ENCODE peak calls at places on chromosomes 5 and 9, in five cellular contexts. One of them, this sample, is unnamed.

GRCh38 chr9:13378171-13378570 is 98.7 kb upstream of the MPDZ start:
- DNase-seq in A673: no peak
- DNase-seq in CD8-positive, alpha-beta T cell: no peak
- DNase-seq in lower lobe of right lung: no peak
- DNase-seq in right atrium auricular region: no peak
- DNase-seq in this sample: no peak

GRCh38 chr5:40381676-40382363 is 297.9 kb upstream of the PTGER4 start:
- DNase-seq in A673: no peak
- DNase-seq in CD8-positive, alpha-beta T cell: no peak
- DNase-seq in lower lobe of right lung: no peak
- DNase-seq in right atrium auricular region: no peak
- DNase-seq in this sample: no peak

GRCh38 chr9:34089311-34089710 is 37.2 kb downstream of the DCAF12 start:
- DNase-seq in A673: no peak
- DNase-seq in CD8-positive, alpha-beta T cell: no peak
- DNase-seq in lower lobe of right lung: no peak
- DNase-seq in right atrium auricular region: no peak
- DNase-seq in this sample: no peak

GRCh38 chr5:133295520-133295919 is 243.7 kb downstream of the HSPA4 start:
- DNase-seq in A673: no peak
- DNase-seq in CD8-positive, alpha-beta T cell: no peak
- DNase-seq in lower lobe of right lung: no peak
- DNase-seq in right atrium auricular region: no peak
- DNase-seq in this sample: no peak

GRCh38 chr9:78612089-78612488 is 315.2 kb downstream of the PSAT1 start:
- DNase-seq in A673: no peak
- DNase-seq in CD8-positive, alpha-beta T cell: no peak
- DNase-seq in lower lobe of right lung: no peak
- DNase-seq in right atrium auricular region: no peak
- DNase-seq in this sample: no peak

GRCh38 chr5:177077335-177077734 is 9.4 kb upstream of the FGFR4 start:
- DNase-seq in A673: peak; percentile 22
- DNase-seq in CD8-positive, alpha-beta T cell: no peak
- DNase-seq in lower lobe of right lung: no peak
- DNase-seq in right atrium auricular region: no peak
- DNase-seq in this sample: no peak

GRCh38 chr5:10246761-10247160 is 2.9 kb downstream of the ATPSCKMT start:
- DNase-seq in A673: no peak
- DNase-seq in CD8-positive, alpha-beta T cell: no peak
- DNase-seq in lower lobe of right lung: no peak
- DNase-seq in right atrium auricular region: no peak
- DNase-seq in this sample: no peak

GRCh38 chr9:136851941-136852663 is at the start of gene MAMDC4:
- DNase-seq in A673: no peak
- DNase-seq in CD8-positive, alpha-beta T cell: no peak
- DNase-seq in lower lobe of right lung: no peak
- DNase-seq in right atrium auricular region: no peak
- DNase-seq in this sample: no peak

GRCh38 chr9:33620738-33621439 is 96.8 kb downstream of the ANKRD18B start:
- DNase-seq in A673: peak; percentile 25
- DNase-seq in CD8-positive, alpha-beta T cell: no peak
- DNase-seq in lower lobe of right lung: no peak
- DNase-seq in right atrium auricular region: no peak
- DNase-seq in this sample: no peak

GRCh38 chr9:105401651-105402050 is 46.2 kb upstream of the FSD1L start:
- DNase-seq in A673: peak; percentile 22
- DNase-seq in CD8-positive, alpha-beta T cell: no peak
- DNase-seq in lower lobe of right lung: no peak
- DNase-seq in right atrium auricular region: no peak
- DNase-seq in this sample: no peak

GRCh38 chr5:67249590-67249895 is 52.9 kb upstream of the CD180 start:
- DNase-seq in A673: peak; percentile 61
- DNase-seq in CD8-positive, alpha-beta T cell: no peak
- DNase-seq in lower lobe of right lung: no peak
- DNase-seq in right atrium auricular region: no peak
- DNase-seq in this sample: no peak

GRCh38 chr5:180070726-180071417 is 687 bp downstream of the RNF130 start:
- DNase-seq in A673: peak; percentile 50
- DNase-seq in CD8-positive, alpha-beta T cell: no peak
- DNase-seq in lower lobe of right lung: no peak
- DNase-seq in right atrium auricular region: no peak
- DNase-seq in this sample: peak; percentile 27

GRCh38 chr9:72537671-72538070 is 16.3 kb downstream of the TMC1 start:
- DNase-seq in A673: no peak
- DNase-seq in CD8-positive, alpha-beta T cell: no peak
- DNase-seq in lower lobe of right lung: no peak
- DNase-seq in right atrium auricular region: no peak
- DNase-seq in this sample: no peak

DNA sequence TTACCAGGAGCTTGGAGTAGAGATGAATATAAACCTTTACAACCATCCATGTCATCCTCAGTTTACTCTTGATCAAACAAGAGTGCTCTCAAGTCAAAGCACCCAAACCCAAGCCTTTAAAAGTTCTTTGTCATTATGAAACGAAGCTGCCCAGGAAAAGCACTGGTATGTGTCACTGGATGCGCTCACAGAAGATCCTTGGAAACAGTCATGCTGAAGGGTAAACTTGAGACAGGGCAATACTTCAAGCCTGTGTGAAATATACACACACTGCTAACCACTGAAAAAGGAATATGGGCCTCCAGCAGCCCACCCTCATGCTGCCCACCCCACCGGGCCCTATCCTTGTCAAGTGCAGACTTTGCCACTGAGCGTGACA is 84.5 kb downstream of the PRRT1B start:
- DNase-seq in A673: no peak
- DNase-seq in CD8-positive, alpha-beta T cell: no peak
- DNase-seq in lower lobe of right lung: no peak
- DNase-seq in right atrium auricular region: no peak
- DNase-seq in this sample: no peak
- H3K36me3 ChIP-seq in A673: no peaks in the 10 kb centered on the region
- H3K36me3 ChIP-seq in CD8-positive, alpha-beta T cell: peaks cover 13% of the 10 kb centered on the region
- H3K36me3 ChIP-seq in lower lobe of right lung: peaks cover 70% of the 10 kb centered on the region
- H3K36me3 ChIP-seq in right atrium auricular region: no peaks in the 10 kb centered on the region
- H3K36me3 ChIP-seq in this sample: peaks cover 46% of the 10 kb centered on the region

GRCh38 chr5:6343951-6344596 is 34.3 kb downstream of the MED10 start:
- DNase-seq in A673: no peak
- DNase-seq in CD8-positive, alpha-beta T cell: no peak
- DNase-seq in lower lobe of right lung: no peak
- DNase-seq in right atrium auricular region: no peak
- DNase-seq in this sample: no peak
- H3K27ac ChIP-seq in A673: no peak overlapping the region
- H3K27ac ChIP-seq in CD8-positive, alpha-beta T cell: no peak overlapping the region
- H3K27ac ChIP-seq in lower lobe of right lung: no peak overlapping the region
- H3K27ac ChIP-seq in right atrium auricular region: no peak overlapping the region
- H3K27ac ChIP-seq in this sample: no peak overlapping the region

DNA sequence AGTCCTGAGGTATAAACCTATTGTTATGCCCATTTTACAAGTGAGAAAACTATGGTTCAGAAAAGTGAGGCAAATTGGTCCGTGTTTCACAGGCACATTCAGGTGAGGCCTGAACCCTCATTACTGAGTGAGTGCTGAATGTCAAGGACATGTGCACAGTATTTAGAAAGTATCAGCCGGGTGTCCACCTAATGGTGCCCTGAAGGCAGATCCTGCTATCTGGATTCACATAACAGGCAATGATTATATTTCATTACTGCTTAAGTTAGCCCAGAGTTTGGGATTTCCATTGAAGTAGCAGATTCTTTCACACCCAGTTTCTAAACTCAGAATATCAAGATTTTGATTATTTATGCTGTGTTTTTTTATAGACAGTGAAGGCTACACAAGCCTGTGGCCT is 142.7 kb downstream of the LHFPL2 start:
- DNase-seq in A673: no peak
- DNase-seq in CD8-positive, alpha-beta T cell: no peak
- DNase-seq in lower lobe of right lung: no peak
- DNase-seq in right atrium auricular region: no peak
- DNase-seq in this sample: no peak
- H3K4me1 ChIP-seq in A673: no peaks in the 10 kb centered on the region
- H3K4me1 ChIP-seq in CD8-positive, alpha-beta T cell: peaks cover 9% of the 10 kb centered on the region
- H3K4me1 ChIP-seq in lower lobe of right lung: peaks cover 72% of the 10 kb centered on the region
- H3K4me1 ChIP-seq in right atrium auricular region: peaks cover 79% of the 10 kb centered on the region
- H3K4me1 ChIP-seq in this sample: peaks cover 9% of the 10 kb centered on the region

GRCh38 chr5:160641405-160641804 is 210.6 kb downstream of the ATP10B start:
- DNase-seq in A673: no peak
- DNase-seq in CD8-positive, alpha-beta T cell: no peak
- DNase-seq in lower lobe of right lung: no peak
- DNase-seq in right atrium auricular region: no peak
- DNase-seq in this sample: no peak
- H3K36me3 ChIP-seq in A673: no peaks in the 10 kb centered on the region
- H3K36me3 ChIP-seq in CD8-positive, alpha-beta T cell: no peaks in the 10 kb centered on the region
- H3K36me3 ChIP-seq in lower lobe of right lung: no peaks in the 10 kb centered on the region
- H3K36me3 ChIP-seq in right atrium auricular region: no peaks in the 10 kb centered on the region
- H3K36me3 ChIP-seq in this sample: no peaks in the 10 kb centered on the region